ENCODE peak calls at places on chromosomes 12 and 14, in eight cellular contexts. Y, D, M, V, W, G, J and I are unnamed samples.

GRCh38 chr12:52221912-52222457 is 11.1 kb upstream of the KRT7 start:
- DNase-seq in Y (peak), D (peak), M (no peak), V (peak), W (peak), G (peak), J (no peak), I (peak)

GRCh38 chr12:2692156-2692555 is 102.6 kb upstream of the FKBP4 start:
- DNase-seq in Y (no peak), D (no peak), M (no peak), V (peak), W (no peak), G (no peak), J (no peak), I (no peak)

GRCh38 chr14:101503431-101504095 is 57.7 kb upstream of the DIO3 start:
- DNase-seq in Y (no peak), D (no peak), M (no peak), V (no peak), W (no peak), G (no peak), J (no peak), I (peak)

GRCh38 chr14:37116933-37117844 is 55.2 kb downstream of the SLC25A21 start:
- DNase-seq in Y (peak), D (peak), M (peak), V (peak), W (peak), G (peak), J (peak), I (no peak)

GRCh38 chr12:121826318-121826954 is 22.6 kb downstream of the SETD1B start:
- DNase-seq in Y (no peak), D (no peak), M (no peak), V (no peak), W (no peak), G (no peak), J (no peak), I (peak)

GRCh38 chr12:68805592-68806120 is 2.3 kb upstream of the MDM2 start:
- DNase-seq in Y (peak), D (peak), M (no peak), V (no peak), W (peak), G (no peak), J (no peak), I (no peak)

GRCh38 chr12:104957388-104958008 is 592 bp downstream of the SLC41A2 start:
- DNase-seq in Y (no peak), D (peak), M (no peak), V (no peak), W (no peak), G (no peak), J (peak), I (no peak)

GRCh38 chr14:99232406-99233214 is 39.4 kb downstream of the BCL11B start:
- DNase-seq in Y (no peak), D (no peak), M (no peak), V (no peak), W (no peak), G (no peak), J (no peak), I (no peak)

GRCh38 chr12:109902866-109903265 is 2.8 kb downstream of the TCHP start:
- DNase-seq in Y (no peak), D (no peak), M (no peak), V (no peak), W (no peak), G (no peak), J (no peak), I (no peak)

GRCh38 chr12:104243551-104243950 is 28.0 kb downstream of the TXNRD1 start:
- DNase-seq in Y (no peak), D (no peak), M (no peak), V (no peak), W (peak), G (no peak), J (no peak), I (no peak)

GRCh38 chr14:99263564-99264330 is 8.2 kb downstream of the BCL11B start:
- DNase-seq in Y (no peak), D (no peak), M (no peak), V (no peak), W (no peak), G (no peak), J (no peak), I (no peak)

GRCh38 chr14:102071283-102071998 is 15.4 kb downstream of the HSP90AA1 start:
- DNase-seq in Y (peak), D (peak), M (peak), V (peak), W (peak), G (no peak), J (peak), I (no peak)

GRCh38 chr12:75480469-75480949 is at the start of gene GLIPR1:
- DNase-seq in Y (peak), D (peak), M (peak), V (peak), W (peak), G (peak), J (peak), I (peak)

GRCh38 chr12:87820524-87821194 is 208.5 kb downstream of the C12orf50 start:
- DNase-seq in Y (peak), D (peak), M (no peak), V (no peak), W (peak), G (peak), J (peak), I (no peak)

GRCh38 chr14:67418368-67419174 is 6.6 kb upstream of the PLEK2 start:
- DNase-seq in Y (peak), D (peak), M (no peak), V (no peak), W (no peak), G (no peak), J (no peak), I (no peak)

GRCh38 chr12:84315926-84316325 is 596.7 kb downstream of the SLC6A15 start:
- DNase-seq in Y (no peak), D (no peak), M (no peak), V (no peak), W (no peak), G (no peak), J (no peak), I (no peak)

GRCh38 chr14:37864861-37865718 is 269.7 kb downstream of the TTC6 start:
- DNase-seq in Y (peak), D (peak), M (peak), V (no peak), W (peak), G (no peak), J (peak), I (no peak)

GRCh38 chr12:122835693-122836026 is 403 bp downstream of the HIP1R start:
- DNase-seq in Y (no peak), D (peak), M (no peak), V (peak), W (no peak), G (no peak), J (no peak), I (peak)

GRCh38 chr14:49461529-49462401 is 124.4 kb downstream of the RPS29 start:
- DNase-seq in Y (peak), D (peak), M (peak), V (peak), W (peak), G (peak), J (peak), I (no peak)

GRCh38 chr12:120224304-120225199 is 23.6 kb upstream of the RPLP0 start:
- DNase-seq in Y (no peak), D (no peak), M (no peak), V (no peak), W (no peak), G (no peak), J (no peak), I (peak)

GRCh38 chr12:66035289-66035961 is 95.1 kb downstream of the LLPH start:
- DNase-seq in Y (peak), D (peak), M (peak), V (peak), W (peak), G (peak), J (peak), I (no peak)

GRCh38 chr14:43803076-43803689 is 703.9 kb downstream of the FSCB start:
- DNase-seq in Y (no peak), D (peak), M (no peak), V (no peak), W (no peak), G (no peak), J (no peak), I (no peak)

GRCh38 chr12:113165521-113166450 is 16.3 kb downstream of the CFAP73 start:
- DNase-seq in Y (no peak), D (no peak), M (no peak), V (no peak), W (no peak), G (peak), J (no peak), I (no peak)

GRCh38 chr12:4588916-4589315 is 26.9 kb downstream of the DYRK4 start:
- DNase-seq in Y (no peak), D (no peak), M (no peak), V (no peak), W (no peak), G (no peak), J (no peak), I (no peak)

GRCh38 chr14:50792058-50792477 is 38.9 kb downstream of the NIN start:
- DNase-seq in Y (no peak), D (no peak), M (no peak), V (peak), W (no peak), G (no peak), J (no peak), I (no peak)

GRCh38 chr14:78997811-78998210 is 827.6 kb downstream of the NRXN3 start:
- DNase-seq in Y (peak), D (no peak), M (no peak), V (no peak), W (peak), G (no peak), J (peak), I (no peak)

GRCh38 chr12:78331764-78332163 is 501.1 kb downstream of the NAV3 start:
- DNase-seq in Y (no peak), D (no peak), M (peak), V (no peak), W (no peak), G (peak), J (peak), I (no peak)

GRCh38 chr12:55051197-55051920 is 31.6 kb downstream of the NEUROD4 start:
- DNase-seq in Y (no peak), D (no peak), M (no peak), V (no peak), W (no peak), G (no peak), J (no peak), I (no peak)

GRCh38 chr12:27779416-27779815 is 617 bp upstream of the KLHL42 start:
- DNase-seq in Y (no peak), D (no peak), M (peak), V (peak), W (peak), G (peak), J (peak), I (peak)

GRCh38 chr12:104138747-104139186 is 757 bp upstream of the NFYB start:
- DNase-seq in Y (no peak), D (no peak), M (no peak), V (no peak), W (no peak), G (peak), J (no peak), I (no peak)

GRCh38 chr14:74979029-74979428 is 23.6 kb upstream of the PGF start:
- DNase-seq in Y (no peak), D (peak), M (no peak), V (no peak), W (no peak), G (no peak), J (no peak), I (no peak)

GRCh38 chr12:130778776-130779175 is 60.3 kb downstream of the STX2 start:
- DNase-seq in Y (no peak), D (no peak), M (no peak), V (no peak), W (no peak), G (no peak), J (no peak), I (no peak)

GRCh38 chr12:40117818-40118217 is 11.9 kb upstream of the SLC2A13 start:
- DNase-seq in Y (no peak), D (no peak), M (no peak), V (no peak), W (no peak), G (no peak), J (no peak), I (no peak)

GRCh38 chr12:90085491-90086274 is 377.0 kb upstream of the ATP2B1 start:
- DNase-seq in Y (peak), D (peak), M (no peak), V (no peak), W (peak), G (no peak), J (peak), I (no peak)

GRCh38 chr12:111436266-111436665 is 30.5 kb downstream of the SH2B3 start:
- DNase-seq in Y (no peak), D (no peak), M (no peak), V (no peak), W (no peak), G (no peak), J (no peak), I (peak)

GRCh38 chr14:101409006-101409543 is 152.2 kb upstream of the DIO3 start:
- DNase-seq in Y (no peak), D (peak), M (no peak), V (no peak), W (no peak), G (no peak), J (no peak), I (no peak)

DNA sequence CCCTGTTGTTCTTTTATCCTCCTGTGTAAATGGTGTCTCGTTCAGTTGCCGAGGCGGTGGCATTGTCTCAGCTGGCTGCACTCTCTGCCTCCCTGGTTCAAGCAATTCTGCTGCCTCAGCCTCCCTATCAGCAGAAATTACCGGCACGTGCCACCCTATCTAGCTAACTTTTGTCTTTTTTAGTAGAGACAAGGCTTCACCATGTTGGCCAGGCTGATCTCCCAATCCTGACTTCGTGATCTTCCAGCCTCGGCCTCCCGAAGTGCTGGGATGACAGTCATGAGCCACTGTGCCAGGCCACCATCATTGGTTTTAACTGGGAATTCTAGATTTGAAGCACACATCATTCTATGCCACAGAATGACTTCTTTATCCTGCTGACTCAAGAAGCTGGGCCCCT is 175.3 kb upstream of the ALG10B start:
- DNase-seq in Y (no peak), D (peak), M (no peak), V (no peak), W (no peak), G (no peak), J (no peak), I (no peak)
- H3K9ac ChIP-seq in Y (no peak), D (no peak), M (no peak), V (no peak), W (no peak), G (no peak), J (no peak), I (no peak)

GRCh38 chr14:106843951-106844483 is 1317.6 kb downstream of the TMEM121 start:
- DNase-seq in Y (no peak), D (peak), M (no peak), V (peak), W (no peak), G (no peak), J (no peak), I (peak)
- H3K27ac ChIP-seq in Y (no peak), D (peak), M (peak), V (peak), W (no peak), G (no peak), J (no peak), I (peak)

GRCh38 chr12:49903700-49904423 is at the start of gene FAIM2:
- DNase-seq in Y (peak), D (no peak), M (no peak), V (peak), W (peak), G (no peak), J (peak), I (peak)
- H3K4me3 ChIP-seq in Y (peak), D (no peak), M (no peak), V (peak), W (peak), G (no peak), J (peak), I (no peak)

GRCh38 chr12:19369691-19370148 is 69.6 kb upstream of the AEBP2 start:
- DNase-seq in Y (peak), D (peak), M (no peak), V (no peak), W (no peak), G (no peak), J (no peak), I (no peak)
- H3K9ac ChIP-seq in Y (peak), D (peak), M (no peak), V (no peak), W (no peak), G (no peak), J (peak), I (no peak)

DNA sequence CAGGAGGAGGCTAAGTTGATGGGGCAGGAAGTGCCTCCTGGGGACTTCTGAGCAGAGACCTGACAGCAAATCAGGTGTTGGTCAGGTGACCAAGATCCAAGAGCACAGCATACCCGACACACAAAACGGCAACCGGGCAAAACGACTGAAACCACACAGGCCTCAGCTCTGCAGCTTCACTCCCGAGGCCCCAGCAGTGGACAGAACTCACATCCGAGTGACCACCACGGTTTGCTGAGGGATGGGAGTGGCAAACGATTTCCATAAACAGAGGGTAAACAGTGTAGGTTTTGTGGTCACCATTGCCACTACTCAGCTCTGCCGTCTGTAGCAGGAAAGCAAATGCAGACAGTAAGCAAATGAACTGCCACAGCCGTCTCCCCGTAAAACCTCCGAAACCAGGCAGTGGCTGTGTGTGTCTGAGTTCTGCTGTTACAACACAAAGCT is 14.4 kb downstream of the CHFR start:
- DNase-seq in Y (no peak), D (no peak), M (no peak), V (no peak), W (no peak), G (peak), J (peak), I (peak)
- H3K27ac ChIP-seq in Y (no peak), D (no peak), M (no peak), V (no peak), W (no peak), G (no peak), J (no peak), I (no peak)

GRCh38 chr12:29287622-29288021 is 93.3 kb downstream of the ERGIC2 start:
- DNase-seq in Y (no peak), D (no peak), M (no peak), V (no peak), W (peak), G (peak), J (no peak), I (no peak)
- H3K4me3 ChIP-seq in Y (no peak), D (no peak), M (no peak), V (no peak), W (no peak), G (no peak), J (no peak), I (no peak)

GRCh38 chr12:124828264-124829007 is 35.2 kb downstream of the SCARB1 start:
- DNase-seq in Y (peak), D (peak), M (peak), V (no peak), W (peak), G (peak), J (peak), I (peak)
- H3K9ac ChIP-seq in Y (no peak), D (peak), M (peak), V (no peak), W (no peak), G (peak), J (peak), I (no peak)

GRCh38 chr14:64743061-64743460 is 38.8 kb downstream of the PLEKHG3 start:
- DNase-seq in Y (no peak), D (no peak), M (no peak), V (no peak), W (no peak), G (no peak), J (no peak), I (no peak)

GRCh38 chr14:64737391-64738305 is 33.4 kb downstream of the PLEKHG3 start:
- DNase-seq in Y (no peak), D (no peak), M (no peak), V (no peak), W (no peak), G (no peak), J (no peak), I (peak)

GRCh38 chr14:64738306-64738879 is 34.2 kb downstream of the PLEKHG3 start:
- DNase-seq in Y (no peak), D (no peak), M (no peak), V (no peak), W (no peak), G (no peak), J (no peak), I (peak)

GRCh38 chr14:64741961-64742360 is 37.7 kb downstream of the PLEKHG3 start:
- DNase-seq in Y (no peak), D (no peak), M (no peak), V (no peak), W (no peak), G (no peak), J (no peak), I (no peak)

DNA sequence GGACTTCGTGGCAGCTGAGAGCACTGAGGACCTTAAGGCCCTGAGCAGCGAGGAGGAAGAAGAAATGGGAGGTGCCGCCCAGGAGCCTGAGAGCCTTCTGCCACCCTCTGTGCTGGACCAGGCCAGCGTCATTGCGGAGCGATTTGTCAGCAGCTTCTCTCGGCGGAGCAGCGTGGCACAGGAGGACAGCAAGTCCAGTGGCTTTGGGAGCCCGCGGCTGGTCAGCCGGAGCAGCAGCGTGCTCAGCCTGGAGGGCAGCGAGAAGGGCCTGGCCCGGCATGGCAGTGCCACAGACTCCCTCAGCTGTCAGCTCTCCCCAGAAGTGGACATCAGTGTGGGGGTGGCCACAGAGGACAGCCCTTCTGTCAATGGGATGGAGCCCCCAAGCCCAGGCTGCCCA is 37.0 kb downstream of the PLEKHG3 start:
- DNase-seq in Y (no peak), D (no peak), M (no peak), V (no peak), W (no peak), G (no peak), J (no peak), I (no peak)
- H3K27ac ChIP-seq in Y (no peak), D (no peak), M (no peak), V (no peak), W (no peak), G (no peak), J (no peak), I (no peak)